ENCODE peak calls at places on chromosomes 6 and 20, in six cellular contexts. One of them, this sample, is unnamed. For H3K27me3, the result is how much of the 10 kb centered on the place peaks cover.

GRCh38 chr6:81950877-81951276 is 198.4 kb upstream of the TENT5A start:
- DNase-seq in mesendoderm: no peak
- DNase-seq in upper lobe of right lung: no peak
- DNase-seq in right lobe of liver: no peak
- DNase-seq in tibial artery: no peak
- DNase-seq in fibroblast of lung: peak
- DNase-seq in this sample: no peak

GRCh38 chr6:74001091-74001490 is 305.1 kb downstream of the CD109 start:
- DNase-seq in mesendoderm: no peak
- DNase-seq in upper lobe of right lung: no peak
- DNase-seq in right lobe of liver: no peak
- DNase-seq in tibial artery: no peak
- DNase-seq in fibroblast of lung: no peak
- DNase-seq in this sample: no peak

GRCh38 chr20:36179170-36179945 is 24.8 kb downstream of the EPB41L1 start:
- DNase-seq in mesendoderm: peak
- DNase-seq in upper lobe of right lung: no peak
- DNase-seq in right lobe of liver: no peak
- DNase-seq in tibial artery: no peak
- DNase-seq in fibroblast of lung: no peak
- DNase-seq in this sample: peak

GRCh38 chr20:5315807-5316187 is 957 bp downstream of the PROKR2 start:
- DNase-seq in mesendoderm: no peak
- DNase-seq in upper lobe of right lung: no peak
- DNase-seq in right lobe of liver: no peak
- DNase-seq in tibial artery: no peak
- DNase-seq in fibroblast of lung: no peak
- DNase-seq in this sample: peak

GRCh38 chr6:53894086-53894485 is 99.3 kb downstream of the LRRC1 start:
- DNase-seq in mesendoderm: no peak
- DNase-seq in upper lobe of right lung: no peak
- DNase-seq in right lobe of liver: no peak
- DNase-seq in tibial artery: no peak
- DNase-seq in fibroblast of lung: peak
- DNase-seq in this sample: no peak

GRCh38 chr6:158290659-158291058 is 21.6 kb upstream of the TULP4 start:
- DNase-seq in mesendoderm: no peak
- DNase-seq in upper lobe of right lung: no peak
- DNase-seq in right lobe of liver: no peak
- DNase-seq in tibial artery: no peak
- DNase-seq in fibroblast of lung: no peak
- DNase-seq in this sample: no peak

GRCh38 chr6:6333498-6333897 is 13.0 kb upstream of the F13A1 start:
- DNase-seq in mesendoderm: no peak
- DNase-seq in upper lobe of right lung: no peak
- DNase-seq in right lobe of liver: no peak
- DNase-seq in tibial artery: no peak
- DNase-seq in fibroblast of lung: no peak
- DNase-seq in this sample: no peak

GRCh38 chr6:143271024-143271423 is 179.5 kb downstream of the ADAT2 start:
- DNase-seq in mesendoderm: no peak
- DNase-seq in upper lobe of right lung: no peak
- DNase-seq in right lobe of liver: no peak
- DNase-seq in tibial artery: no peak
- DNase-seq in fibroblast of lung: peak
- DNase-seq in this sample: no peak

GRCh38 chr6:24252215-24252614 is 105.6 kb downstream of the DCDC2 start:
- DNase-seq in mesendoderm: peak
- DNase-seq in upper lobe of right lung: no peak
- DNase-seq in right lobe of liver: no peak
- DNase-seq in tibial artery: no peak
- DNase-seq in fibroblast of lung: no peak
- DNase-seq in this sample: peak

GRCh38 chr20:32482251-32483220 is 102.6 kb downstream of the NOL4L start:
- DNase-seq in mesendoderm: peak
- DNase-seq in upper lobe of right lung: peak
- DNase-seq in right lobe of liver: peak
- DNase-seq in tibial artery: peak
- DNase-seq in fibroblast of lung: no peak
- DNase-seq in this sample: peak

GRCh38 chr20:43448748-43449535 is 8.8 kb upstream of the SRSF6 start:
- DNase-seq in mesendoderm: peak
- DNase-seq in upper lobe of right lung: no peak
- DNase-seq in right lobe of liver: peak
- DNase-seq in tibial artery: no peak
- DNase-seq in fibroblast of lung: peak
- DNase-seq in this sample: peak

GRCh38 chr20:53643031-53643832 is 49.6 kb upstream of the ZNF217 start:
- DNase-seq in mesendoderm: peak
- DNase-seq in upper lobe of right lung: no peak
- DNase-seq in right lobe of liver: peak
- DNase-seq in tibial artery: no peak
- DNase-seq in fibroblast of lung: peak
- DNase-seq in this sample: no peak

GRCh38 chr6:33781105-33781975 is 7.6 kb downstream of the LEMD2 start:
- DNase-seq in mesendoderm: peak
- DNase-seq in upper lobe of right lung: no peak
- DNase-seq in right lobe of liver: no peak
- DNase-seq in tibial artery: no peak
- DNase-seq in fibroblast of lung: no peak
- DNase-seq in this sample: peak

GRCh38 chr20:61895686-61896057 is 170.0 kb downstream of the TAF4 start:
- DNase-seq in mesendoderm: no peak
- DNase-seq in upper lobe of right lung: no peak
- DNase-seq in right lobe of liver: no peak
- DNase-seq in tibial artery: no peak
- DNase-seq in fibroblast of lung: no peak
- DNase-seq in this sample: no peak

GRCh38 chr20:58670097-58670496 is 19.0 kb downstream of the STX16 start:
- DNase-seq in mesendoderm: no peak
- DNase-seq in upper lobe of right lung: no peak
- DNase-seq in right lobe of liver: no peak
- DNase-seq in tibial artery: no peak
- DNase-seq in fibroblast of lung: no peak
- DNase-seq in this sample: no peak

GRCh38 chr6:154567695-154568220 is 57.3 kb upstream of the CNKSR3 start:
- DNase-seq in mesendoderm: no peak
- DNase-seq in upper lobe of right lung: no peak
- DNase-seq in right lobe of liver: no peak
- DNase-seq in tibial artery: no peak
- DNase-seq in fibroblast of lung: no peak
- DNase-seq in this sample: no peak

GRCh38 chr6:3841066-3841454 is 8.1 kb upstream of the FAM50B start:
- DNase-seq in mesendoderm: no peak
- DNase-seq in upper lobe of right lung: no peak
- DNase-seq in right lobe of liver: no peak
- DNase-seq in tibial artery: no peak
- DNase-seq in fibroblast of lung: no peak
- DNase-seq in this sample: peak
- H3K4me3 ChIP-seq in mesendoderm: no peak
- H3K4me3 ChIP-seq in upper lobe of right lung: no peak
- H3K4me3 ChIP-seq in right lobe of liver: no peak
- H3K4me3 ChIP-seq in tibial artery: no peak
- H3K4me3 ChIP-seq in fibroblast of lung: no peak
- H3K4me3 ChIP-seq in this sample: no peak

DNA sequence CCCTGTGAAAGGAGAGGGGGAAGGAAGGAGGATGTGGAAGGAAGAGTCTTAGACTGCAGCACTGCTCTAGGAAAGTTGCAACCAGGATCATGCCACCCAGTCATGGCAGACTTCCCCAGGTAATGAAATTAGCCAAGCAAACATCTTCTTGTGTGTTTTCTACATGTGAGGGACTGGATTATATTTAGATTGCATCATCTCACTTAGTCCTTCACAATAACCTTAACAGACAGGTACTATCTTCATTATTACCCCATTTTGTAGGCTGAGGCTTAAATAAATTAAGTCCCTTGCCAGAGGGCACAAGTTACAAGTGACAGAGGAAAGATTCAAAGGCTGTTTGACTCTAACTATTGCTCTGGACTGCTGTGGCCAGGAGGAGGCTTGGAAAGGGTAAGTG is 9.7 kb upstream of the MAFB start:
- DNase-seq in mesendoderm: no peak
- DNase-seq in upper lobe of right lung: no peak
- DNase-seq in right lobe of liver: no peak
- DNase-seq in tibial artery: no peak
- DNase-seq in fibroblast of lung: no peak
- DNase-seq in this sample: no peak
- H3K27me3 ChIP-seq in mesendoderm: under half
- H3K27me3 ChIP-seq in upper lobe of right lung: under half
- H3K27me3 ChIP-seq in right lobe of liver: under half
- H3K27me3 ChIP-seq in tibial artery: under half
- H3K27me3 ChIP-seq in fibroblast of lung: under half
- H3K27me3 ChIP-seq in this sample: under half

DNA sequence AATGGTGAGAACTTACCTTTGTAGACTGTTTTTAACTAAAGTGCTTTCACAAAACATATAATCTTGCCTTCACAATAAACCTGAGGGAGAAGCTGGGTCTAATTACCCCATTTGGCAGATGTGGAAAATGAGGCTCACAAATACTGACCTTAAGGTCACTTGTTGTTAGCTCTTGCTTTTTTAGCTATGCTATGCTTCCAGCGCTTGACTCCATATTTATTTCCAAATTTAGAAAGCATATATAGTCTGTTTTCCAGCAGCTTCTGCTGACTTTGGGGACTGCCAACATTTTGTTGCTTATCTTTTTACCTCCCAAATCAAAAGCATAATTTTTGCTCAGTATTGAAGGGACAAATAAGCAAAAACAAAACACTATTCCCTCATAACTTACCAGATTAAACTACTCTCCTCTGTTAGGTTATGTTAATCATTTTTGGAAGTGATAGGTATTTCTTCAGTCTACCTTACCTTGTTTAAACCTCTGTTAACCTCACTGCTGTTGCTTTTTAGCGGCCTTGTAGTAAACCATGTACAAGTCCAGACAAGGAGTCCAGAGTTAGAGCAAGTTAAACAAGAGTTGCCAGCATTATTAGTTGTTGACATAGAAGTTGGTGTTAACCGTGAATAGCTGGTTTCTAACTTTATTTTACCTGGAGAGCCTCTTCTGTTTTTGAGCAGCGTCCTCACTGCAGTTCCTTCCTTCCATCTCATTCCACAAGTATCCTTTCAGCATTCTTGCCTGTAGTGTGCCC is 4.9 kb upstream of the BTBD3 start:
- DNase-seq in mesendoderm: no peak
- DNase-seq in upper lobe of right lung: no peak
- DNase-seq in right lobe of liver: no peak
- DNase-seq in tibial artery: no peak
- DNase-seq in fibroblast of lung: no peak
- DNase-seq in this sample: no peak
- H3K4me3 ChIP-seq in mesendoderm: no peak
- H3K4me3 ChIP-seq in upper lobe of right lung: no peak
- H3K4me3 ChIP-seq in right lobe of liver: no peak
- H3K4me3 ChIP-seq in tibial artery: no peak
- H3K4me3 ChIP-seq in fibroblast of lung: no peak
- H3K4me3 ChIP-seq in this sample: no peak

GRCh38 chr20:44770480-44771171 is 25.0 kb downstream of the KCNK15 start:
- DNase-seq in mesendoderm: no peak
- DNase-seq in upper lobe of right lung: no peak
- DNase-seq in right lobe of liver: no peak
- DNase-seq in tibial artery: no peak
- DNase-seq in fibroblast of lung: no peak
- DNase-seq in this sample: peak

GRCh38 chr20:44771172-44771535 is 25.5 kb downstream of the KCNK15 start:
- DNase-seq in mesendoderm: no peak
- DNase-seq in upper lobe of right lung: no peak
- DNase-seq in right lobe of liver: no peak
- DNase-seq in tibial artery: no peak
- DNase-seq in fibroblast of lung: no peak
- DNase-seq in this sample: peak

GRCh38 chr20:44772636-44773035 is 27.0 kb downstream of the KCNK15 start:
- DNase-seq in mesendoderm: no peak
- DNase-seq in upper lobe of right lung: no peak
- DNase-seq in right lobe of liver: no peak
- DNase-seq in tibial artery: no peak
- DNase-seq in fibroblast of lung: no peak
- DNase-seq in this sample: peak

GRCh38 chr20:44776977-44777376 is 31.3 kb downstream of the KCNK15 start:
- DNase-seq in mesendoderm: peak
- DNase-seq in upper lobe of right lung: no peak
- DNase-seq in right lobe of liver: no peak
- DNase-seq in tibial artery: no peak
- DNase-seq in fibroblast of lung: peak
- DNase-seq in this sample: no peak

DNA sequence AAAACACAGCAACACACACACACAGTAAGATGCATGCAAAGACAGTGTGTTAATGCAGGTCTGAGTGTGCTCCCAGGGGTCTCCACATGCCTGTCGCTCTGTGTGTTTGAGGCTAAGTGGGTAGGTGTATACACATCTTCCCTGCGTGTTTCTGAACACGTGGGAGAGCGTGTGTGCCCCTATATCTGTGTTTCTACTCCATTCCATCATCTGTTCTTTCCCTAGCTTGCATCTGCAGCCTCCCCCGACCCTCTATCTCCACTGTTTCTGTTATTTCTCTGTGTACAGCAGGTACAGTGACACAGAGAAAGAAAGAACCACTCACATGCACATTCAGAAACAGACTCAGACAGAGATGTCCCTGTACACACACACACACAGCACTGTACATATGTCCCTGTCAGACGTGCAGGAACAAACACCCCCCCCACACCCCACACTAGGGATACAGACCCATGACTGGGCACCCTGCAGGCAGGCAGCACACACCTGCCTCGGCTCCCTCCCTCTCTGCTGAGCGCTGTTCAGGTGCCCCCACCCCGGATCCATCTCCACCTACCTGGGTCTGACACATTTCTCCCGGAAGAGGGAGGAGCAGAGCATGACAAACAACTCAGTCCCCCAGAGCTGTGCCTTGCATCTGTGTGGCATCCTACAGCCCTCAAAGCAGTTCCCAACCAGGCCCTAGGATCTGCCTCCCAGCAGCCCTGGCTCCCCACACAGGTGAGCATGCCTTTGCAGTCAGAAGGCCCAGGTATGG is 27.6 kb downstream of the KCNK15 start:
- DNase-seq in mesendoderm: no peak
- DNase-seq in upper lobe of right lung: no peak
- DNase-seq in right lobe of liver: no peak
- DNase-seq in tibial artery: no peak
- DNase-seq in fibroblast of lung: no peak
- DNase-seq in this sample: peak
- H3K27me3 ChIP-seq in mesendoderm: under half
- H3K27me3 ChIP-seq in upper lobe of right lung: under half
- H3K27me3 ChIP-seq in right lobe of liver: under half
- H3K27me3 ChIP-seq in tibial artery: under half
- H3K27me3 ChIP-seq in fibroblast of lung: under half
- H3K27me3 ChIP-seq in this sample: under half

DNA sequence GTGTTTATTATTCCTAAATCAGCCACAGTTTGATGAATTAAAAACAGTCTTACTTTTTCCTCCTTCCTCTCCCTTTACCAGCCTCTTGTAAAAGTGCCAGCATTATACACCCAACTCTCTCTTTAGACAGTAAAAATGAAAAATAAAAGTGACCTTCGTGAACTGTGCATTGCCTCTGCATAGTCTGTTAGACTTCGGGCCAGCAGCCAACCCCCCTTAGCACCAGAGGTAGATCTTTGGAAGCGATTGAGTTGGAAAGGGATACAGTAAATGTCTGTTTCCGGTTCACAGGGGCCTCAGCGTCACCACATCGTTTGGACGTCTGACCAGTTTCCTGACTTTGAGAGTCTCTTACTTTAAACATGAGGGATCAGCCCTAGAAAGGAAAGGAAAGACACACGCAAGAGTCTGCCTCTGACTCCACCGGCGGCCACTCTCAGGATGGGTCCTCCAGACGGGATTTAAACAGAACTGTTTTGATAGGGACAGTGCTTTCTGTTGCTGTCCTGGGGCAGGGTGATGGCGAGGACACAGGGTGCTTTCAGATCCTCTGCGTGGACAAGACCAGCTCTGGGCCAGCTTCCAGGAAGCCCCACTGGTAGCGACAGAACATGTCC is 206.6 kb upstream of the PREP start:
- DNase-seq in mesendoderm: no peak
- DNase-seq in upper lobe of right lung: peak
- DNase-seq in right lobe of liver: peak
- DNase-seq in tibial artery: no peak
- DNase-seq in fibroblast of lung: peak
- DNase-seq in this sample: no peak
- H3K4me3 ChIP-seq in mesendoderm: no peak
- H3K4me3 ChIP-seq in upper lobe of right lung: no peak
- H3K4me3 ChIP-seq in right lobe of liver: no peak
- H3K4me3 ChIP-seq in tibial artery: no peak
- H3K4me3 ChIP-seq in fibroblast of lung: no peak
- H3K4me3 ChIP-seq in this sample: no peak

This sample was measured in H7.